ENCODE peak calls at places on chromosomes 13 and 19, in six cellular contexts. I is NB4, P is bronchial epithelial cell, T is GM12878, X is kidney epithelial cell, O is cardiac muscle cell. J is an unnamed sample.

GRCh38 chr19:5934779-5935472 is 20.9 kb downstream of the CAPS start:
- DNase-seq in O (peak; percentile 75), P (no peak), T (no peak), X (no peak), I (no peak), J (peak; percentile 79)

GRCh38 chr13:30832845-30833332 is 73.2 kb upstream of the MEDAG start:
- DNase-seq in P (peak; percentile 83), T (no peak), I (peak; percentile 44), X (peak; percentile 84), O (peak; percentile 61), J (no peak)

GRCh38 chr19:8158411-8159074 is 9.2 kb upstream of the FBN3 start:
- DNase-seq in T (peak; percentile 57), O (peak; percentile 92), X (peak; percentile 42), I (peak; percentile 97), P (peak; percentile 54), J (no peak)

GRCh38 chr13:94309997-94310842 is 169.3 kb downstream of the DCT start:
- DNase-seq in X (peak; percentile 37), I (no peak), T (no peak), P (peak; percentile 87), O (peak; percentile 89), J (peak; percentile 63)

GRCh38 chr19:46601318-46602224 is at the start of gene CALM3:
- DNase-seq in O (no peak), I (peak; percentile 65), P (no peak), X (no peak), T (no peak), J (no peak)

GRCh38 chr19:16200038-16200775 is 2.5 kb downstream of the AP1M1 start:
- DNase-seq in T (no peak), X (no peak), O (peak; percentile 80), I (peak; percentile 61), P (no peak), J (no peak)

GRCh38 chr19:10604460-10604980 is 17.4 kb upstream of the AP1M2 start:
- DNase-seq in X (no peak), P (no peak), T (peak; percentile 52), I (peak; percentile 40), O (no peak), J (no peak)

GRCh38 chr19:36449059-36449670 is 30.7 kb upstream of the ZFP82 start:
- DNase-seq in P (no peak), X (no peak), T (no peak), I (no peak), O (no peak), J (no peak)

GRCh38 chr19:33469171-33470039 is 52.2 kb downstream of the PEPD start:
- DNase-seq in P (no peak), I (no peak), T (no peak), O (no peak), X (no peak), J (no peak)

GRCh38 chr13:20178156-20178555 is 14.6 kb downstream of the GJB2 start:
- DNase-seq in P (no peak), I (no peak), O (no peak), T (no peak), X (no peak), J (no peak)

GRCh38 chr13:107743983-107744382 is 471.4 kb downstream of the LIG4 start:
- DNase-seq in P (no peak), I (no peak), T (no peak), O (peak; percentile 33), X (no peak), J (peak; percentile 28)

GRCh38 chr13:103908274-103908673 is 842.1 kb upstream of the SLC10A2 start:
- DNase-seq in P (no peak), I (no peak), O (no peak), T (no peak), X (no peak), J (no peak)

GRCh38 chr13:78102121-78102677 is 183.6 kb upstream of the EDNRB start:
- DNase-seq in I (peak; percentile 63), P (peak; percentile 29), T (peak; percentile 5), O (peak; percentile 91), X (no peak), J (peak; percentile 8)

GRCh38 chr13:106117035-106117434 is 418.4 kb downstream of the EFNB2 start:
- DNase-seq in P (peak; percentile 62), T (no peak), I (no peak), X (no peak), O (peak; percentile 6), J (peak; percentile 50)

GRCh38 chr13:40477623-40478608 is 188.5 kb downstream of the FOXO1 start:
- DNase-seq in P (no peak), T (no peak), I (no peak), O (peak; percentile 85), X (no peak), J (no peak)

GRCh38 chr19:58020129-58020528 is 13.7 kb upstream of the ZSCAN1 start:
- DNase-seq in X (no peak), I (no peak), T (no peak), O (no peak), P (no peak), J (no peak)

GRCh38 chr19:13859361-13859880 is 17.5 kb upstream of the NANOS3 start:
- DNase-seq in P (no peak), O (no peak), I (peak; percentile 46), T (no peak), X (no peak), J (no peak)

GRCh38 chr13:98328511-98328910 is 151.4 kb upstream of the RNF113B start:
- DNase-seq in P (no peak), I (no peak), O (no peak), X (no peak), T (no peak), J (no peak)

GRCh38 chr19:34231439-34231838 is 22.9 kb upstream of the GARRE1 start:
- DNase-seq in O (no peak), T (no peak), X (no peak), I (no peak), P (no peak), J (no peak)

GRCh38 chr19:55161571-55162322 is 4.2 kb upstream of the TNNI3 start:
- DNase-seq in I (no peak), P (no peak), X (no peak), O (no peak), T (no peak), J (no peak)

GRCh38 chr19:6068711-6069110 is 41.6 kb downstream of the RFX2 start:
- DNase-seq in O (no peak), X (no peak), T (no peak), I (no peak), P (no peak), J (no peak)

GRCh38 chr13:110280231-110280813 is 26.6 kb downstream of the COL4A1 start:
- DNase-seq in T (no peak), I (no peak), X (no peak), P (no peak), O (no peak), J (no peak)

GRCh38 chr19:16541526-16542044 is 652 bp downstream of the CHERP start:
- DNase-seq in X (no peak), O (peak; percentile 22), T (no peak), P (peak; percentile 8), I (no peak), J (no peak)

GRCh38 chr19:1663854-1664253 is 11.4 kb upstream of the TCF3 start:
- DNase-seq in X (no peak), T (no peak), I (no peak), O (no peak), P (no peak), J (no peak)

GRCh38 chr13:98216135-98216565 is 39.1 kb upstream of the RNF113B start:
- DNase-seq in X (peak; percentile 62), O (peak; percentile 24), P (peak; percentile 50), T (no peak), I (no peak), J (peak; percentile 80)

GRCh38 chr13:90307136-90307535 is 1040.4 kb upstream of the MIR17HG start:
- DNase-seq in T (no peak), P (no peak), X (no peak), I (no peak), O (no peak), J (no peak)

GRCh38 chr19:41410655-41411054 is 13.0 kb downstream of the BCKDHA start:
- DNase-seq in X (no peak), P (no peak), O (peak; percentile 29), I (no peak), T (no peak), J (no peak)

GRCh38 chr19:41407271-41407670 is 9.7 kb downstream of the BCKDHA start:
- DNase-seq in X (peak; percentile 29), O (peak; percentile 58), I (peak; percentile 87), P (no peak), T (no peak), J (no peak)

GRCh38 chr19:41409288-41409687 is 11.7 kb downstream of the BCKDHA start:
- DNase-seq in I (peak; percentile 29), O (peak; percentile 54), X (peak; percentile 56), T (no peak), P (peak; percentile 73), J (no peak)

GRCh38 chr19:41405776-41406175 is 8.2 kb downstream of the BCKDHA start:
- DNase-seq in O (no peak), X (no peak), T (no peak), I (no peak), P (no peak), J (no peak)

DNA sequence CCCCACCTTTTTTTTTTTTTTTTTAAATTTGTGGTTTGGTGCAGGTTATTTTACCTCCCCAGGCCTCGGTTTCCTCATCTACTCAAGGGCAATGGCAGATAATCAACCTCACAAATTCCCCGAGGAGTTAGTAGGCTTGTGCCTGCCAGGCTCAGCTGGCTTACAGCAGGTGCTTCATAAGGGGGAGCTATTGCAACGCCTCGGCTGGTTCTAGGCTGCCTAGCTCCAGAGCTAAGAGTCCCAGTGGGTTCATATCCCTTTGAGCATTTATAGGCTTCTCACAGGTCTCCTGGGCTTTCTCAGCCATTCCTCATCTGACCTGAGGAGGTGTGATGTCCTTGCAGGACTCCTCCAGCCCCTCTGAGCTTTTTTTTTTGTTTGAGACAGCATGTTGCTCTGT is 10.6 kb downstream of the BCKDHA start:
- DNase-seq in P (no peak), O (no peak), I (peak; percentile 88), X (no peak), T (no peak), J (no peak)
- TF ChIP-seq CTCF in P (no peak), O (no peak), I (peak; percentile 42), X (no peak), T (peak; percentile 35), J (no peak)

GRCh38 chr13:51249767-51250741 is 27.9 kb downstream of the FAM124A start:
- DNase-seq in O (no peak), P (no peak), X (no peak), I (peak; percentile 35), T (no peak), J (no peak)
- TF ChIP-seq CTCF in O (peak; percentile 46), P (peak; percentile 27), X (peak; percentile 46), I (peak; percentile 63), T (peak; percentile 57), J (peak; percentile 29)

DNA sequence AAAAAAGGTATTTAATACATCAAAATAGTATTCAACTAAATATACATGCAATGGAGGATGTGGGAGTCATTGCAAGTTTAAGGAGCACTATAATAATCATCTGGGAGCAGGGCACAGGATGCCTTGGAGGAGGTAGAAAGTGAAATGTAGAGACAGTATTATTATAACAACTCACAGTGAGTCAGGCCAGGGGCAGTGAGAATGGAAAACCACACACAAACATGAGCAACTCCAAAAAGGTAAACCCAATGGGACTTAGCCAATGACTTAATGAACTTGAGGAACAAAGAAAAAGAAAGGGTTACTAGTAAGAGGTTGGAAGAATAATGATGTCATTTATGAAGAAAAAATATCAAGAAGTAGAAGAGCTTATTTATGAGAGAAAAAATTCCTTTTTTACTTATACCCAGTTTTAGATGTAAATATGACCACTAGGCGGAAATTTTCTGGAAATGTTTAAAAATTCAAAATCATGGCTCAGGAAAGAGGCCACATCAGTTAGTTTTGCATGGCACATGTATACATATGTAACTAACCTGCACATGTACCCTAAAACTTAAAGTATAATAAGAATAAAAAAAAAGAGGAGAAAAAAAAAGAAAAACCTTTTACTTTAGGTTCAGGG is 389.3 kb downstream of the SUCLA2 start:
- DNase-seq in T (no peak), X (peak; percentile 23), I (no peak), P (no peak), O (no peak), J (no peak)
- TF ChIP-seq CTCF in T (no peak), X (no peak), I (no peak), P (no peak), O (no peak), J (no peak)

GRCh38 chr13:99434258-99434788 is 66.9 kb upstream of the TM9SF2 start:
- DNase-seq in P (no peak), O (no peak), T (no peak), X (no peak), I (no peak), J (no peak)
- TF ChIP-seq CTCF in P (no peak), O (no peak), T (no peak), X (no peak), I (no peak), J (no peak)

J was measured in BJ.